ENCODE peak calls at places on chromosomes 6 and 20, in seven cellular contexts. M is fibroblast of the aortic adventitia, D is adrenal gland, A is M059J, Q is RWPE2, U is cardiac fibroblast, B is Calu3. K is an unnamed sample.
A peak's percentile ranks its signal among the peaks of the same experiment; 100 is the strongest.

GRCh38 chr20:12882832-12883506 is 125.8 kb upstream of the SPTLC3 start:
- DNase-seq in M (peak; percentile 42), D (no peak), A (peak; percentile 38), Q (no peak), U (peak; percentile 20), B (no peak), K (peak; percentile 51)

GRCh38 chr6:36757206-36757605 is 59.6 kb downstream of the RAB44 start:
- DNase-seq in M (no peak), D (no peak), A (no peak), Q (no peak), U (no peak), B (no peak), K (no peak)

GRCh38 chr6:84805145-84805544 is 40.7 kb upstream of the TBX18 start:
- DNase-seq in M (no peak), D (no peak), A (peak; percentile 1), Q (no peak), U (no peak), B (no peak), K (no peak)

GRCh38 chr20:44796758-44797457 is 13.4 kb downstream of the RIMS4 start:
- DNase-seq in M (no peak), D (no peak), A (no peak), Q (no peak), U (no peak), B (no peak), K (no peak)

GRCh38 chr6:35183935-35184334 is 29.8 kb upstream of the SCUBE3 start:
- DNase-seq in M (no peak), D (no peak), A (no peak), Q (no peak), U (no peak), B (no peak), K (no peak)

GRCh38 chr20:47795214-47795667 is 10.0 kb upstream of the SULF2 start:
- DNase-seq in M (no peak), D (peak; percentile 88), A (peak; percentile 100), Q (peak; percentile 99), U (no peak), B (peak; percentile 81), K (peak; percentile 19)

GRCh38 chr6:21664263-21665081 is 70.9 kb downstream of the SOX4 start:
- DNase-seq in M (peak; percentile 15), D (no peak), A (peak; percentile 55), Q (no peak), U (peak; percentile 43), B (peak; percentile 54), K (peak; percentile 27)

GRCh38 chr6:41122373-41122772 is 31.8 kb downstream of the TREML1 start:
- DNase-seq in M (peak; percentile 4), D (no peak), A (peak; percentile 3), Q (no peak), U (peak; percentile 28), B (no peak), K (peak; percentile 32)

GRCh38 chr20:22586645-22587310 is 2.4 kb upstream of the FOXA2 start:
- DNase-seq in M (peak; percentile 14), D (no peak), A (no peak), Q (no peak), U (no peak), B (peak; percentile 51), K (no peak)

GRCh38 chr20:22523499-22524392 is 60.6 kb downstream of the FOXA2 start:
- DNase-seq in M (no peak), D (no peak), A (no peak), Q (no peak), U (no peak), B (no peak), K (no peak)

GRCh38 chr6:157488635-157489226 is 107.7 kb downstream of the ZDHHC14 start:
- DNase-seq in M (no peak), D (no peak), A (no peak), Q (no peak), U (no peak), B (no peak), K (no peak)

GRCh38 chr6:163249651-163250101 is 164.8 kb upstream of the QKI start:
- DNase-seq in M (no peak), D (no peak), A (peak; percentile 83), Q (no peak), U (peak; percentile 63), B (no peak), K (peak; percentile 80)

GRCh38 chr6:136846046-136846445 is 23.7 kb downstream of the PEX7 start:
- DNase-seq in M (peak; percentile 82), D (peak; percentile 49), A (peak; percentile 55), Q (no peak), U (peak; percentile 76), B (peak; percentile 21), K (peak; percentile 60)

GRCh38 chr6:157528931-157529653 is 148.1 kb downstream of the ZDHHC14 start:
- DNase-seq in M (no peak), D (peak; percentile 20), A (peak; percentile 87), Q (no peak), U (peak; percentile 24), B (peak; percentile 15), K (peak; percentile 13)

GRCh38 chr20:52267418-52267817 is 75.8 kb upstream of the ZFP64 start:
- DNase-seq in M (no peak), D (no peak), A (no peak), Q (no peak), U (no peak), B (no peak), K (no peak)

GRCh38 chr20:58811334-58811733 is 39.4 kb downstream of the GNAS-AS1 start:
- DNase-seq in M (no peak), D (no peak), A (no peak), Q (no peak), U (no peak), B (no peak), K (no peak)

GRCh38 chr6:3259491-3259958 is 778 bp downstream of the PSMG4 start:
- DNase-seq in M (peak; percentile 35), D (peak; percentile 57), A (peak; percentile 71), Q (no peak), U (peak; percentile 53), B (peak; percentile 15), K (peak; percentile 24)

GRCh38 chr6:107237992-107238660 is 122.8 kb upstream of the BEND3 start:
- DNase-seq in M (peak; percentile 13), D (peak; percentile 25), A (peak; percentile 72), Q (no peak), U (peak; percentile 38), B (no peak), K (peak; percentile 20)

GRCh38 chr6:30914854-30915590 is 984 bp downstream of the VARS2 start:
- DNase-seq in M (no peak), D (peak; percentile 24), A (no peak), Q (no peak), U (peak; percentile 2), B (no peak), K (no peak)

GRCh38 chr6:35500782-35501181 is 3.9 kb upstream of the TEAD3 start:
- DNase-seq in M (no peak), D (no peak), A (peak; percentile 78), Q (no peak), U (peak; percentile 52), B (no peak), K (no peak)

GRCh38 chr20:20366896-20367680 is 816 bp upstream of the INSM1 start:
- DNase-seq in M (no peak), D (no peak), A (peak; percentile 15), Q (no peak), U (peak; percentile 17), B (no peak), K (no peak)

GRCh38 chr6:34232901-34233300 is 3.8 kb upstream of the HMGA1 start:
- DNase-seq in M (peak; percentile 60), D (no peak), A (peak; percentile 67), Q (no peak), U (no peak), B (no peak), K (peak; percentile 39)

GRCh38 chr6:73631849-73632248 is 21.9 kb downstream of the SLC17A5 start:
- DNase-seq in M (no peak), D (no peak), A (peak; percentile 60), Q (no peak), U (peak; percentile 24), B (no peak), K (peak; percentile 24)

GRCh38 chr6:148335582-148335981 is 7.1 kb upstream of the SASH1 start:
- DNase-seq in M (peak; percentile 69), D (no peak), A (peak; percentile 46), Q (peak; percentile 68), U (peak; percentile 62), B (no peak), K (no peak)

GRCh38 chr6:17042422-17043147 is 59.3 kb upstream of the STMND1 start:
- DNase-seq in M (peak; percentile 76), D (peak; percentile 51), A (peak; percentile 81), Q (no peak), U (peak; percentile 56), B (peak; percentile 65), K (peak; percentile 31)

GRCh38 chr6:24125980-24126379 is at the start of gene NRSN1:
- DNase-seq in M (no peak), D (no peak), A (no peak), Q (no peak), U (no peak), B (peak; percentile 67), K (no peak)

GRCh38 chr6:169543704-169544103 is 158.1 kb downstream of the WDR27 start:
- DNase-seq in M (no peak), D (no peak), A (no peak), Q (no peak), U (peak; percentile 18), B (no peak), K (no peak)

K was measured in astrocyte of the spinal cord.